ENCODE peak calls at places on chromosomes 3 and 15, in nine cellular contexts. One of them, this sample, is unnamed.

GRCh38 chr15:25643120-25643519 is 204.3 kb upstream of the UBE3A start:
- DNase-seq in COR-L47: no peak
- DNase-seq in Daoy: no peak
- DNase-seq in activated T-cell treated with anti-CD3 and anti-CD28 coated beads, Interleukin-2, amount 50 U/mL, for 48 hours: no peak
- DNase-seq in H9: peak; percentile 70
- DNase-seq in GM12891: no peak
- DNase-seq in retina: no peak
- DNase-seq in hepatic stellate cell: no peak
- DNase-seq in CD4-positive, alpha-beta T cell: no peak
- DNase-seq in this sample: no peak

GRCh38 chr3:73520931-73521461 is 103.7 kb downstream of the PDZRN3 start:
- DNase-seq in CD4-positive, alpha-beta T cell: no peak
- DNase-seq in retina: peak; percentile 50
- DNase-seq in activated T-cell treated with anti-CD3 and anti-CD28 coated beads, Interleukin-2, amount 50 U/mL, for 48 hours: no peak
- DNase-seq in Daoy: no peak
- DNase-seq in hepatic stellate cell: no peak
- DNase-seq in H9: no peak
- DNase-seq in COR-L47: no peak
- DNase-seq in GM12891: no peak
- DNase-seq in this sample: no peak

GRCh38 chr3:141150431-141150830 is 81.2 kb upstream of the PXYLP1 start:
- DNase-seq in activated T-cell treated with anti-CD3 and anti-CD28 coated beads, Interleukin-2, amount 50 U/mL, for 48 hours: no peak
- DNase-seq in Daoy: no peak
- DNase-seq in CD4-positive, alpha-beta T cell: no peak
- DNase-seq in H9: no peak
- DNase-seq in retina: no peak
- DNase-seq in hepatic stellate cell: no peak
- DNase-seq in COR-L47: no peak
- DNase-seq in GM12891: no peak
- DNase-seq in this sample: no peak

GRCh38 chr3:33919312-33919711 is 120.9 kb downstream of the PDCD6IP start:
- DNase-seq in Daoy: no peak
- DNase-seq in H9: no peak
- DNase-seq in CD4-positive, alpha-beta T cell: no peak
- DNase-seq in retina: no peak
- DNase-seq in activated T-cell treated with anti-CD3 and anti-CD28 coated beads, Interleukin-2, amount 50 U/mL, for 48 hours: no peak
- DNase-seq in hepatic stellate cell: no peak
- DNase-seq in GM12891: no peak
- DNase-seq in COR-L47: no peak
- DNase-seq in this sample: no peak

GRCh38 chr3:188819939-188820338 is 351.8 kb upstream of the TPRG1 start:
- DNase-seq in H9: no peak
- DNase-seq in GM12891: no peak
- DNase-seq in hepatic stellate cell: no peak
- DNase-seq in CD4-positive, alpha-beta T cell: no peak
- DNase-seq in COR-L47: no peak
- DNase-seq in activated T-cell treated with anti-CD3 and anti-CD28 coated beads, Interleukin-2, amount 50 U/mL, for 48 hours: no peak
- DNase-seq in Daoy: no peak
- DNase-seq in retina: no peak
- DNase-seq in this sample: no peak

GRCh38 chr15:46768287-46768686 is 949.0 kb upstream of the SEMA6D start:
- DNase-seq in hepatic stellate cell: no peak
- DNase-seq in retina: no peak
- DNase-seq in GM12891: no peak
- DNase-seq in CD4-positive, alpha-beta T cell: no peak
- DNase-seq in H9: peak; percentile 33
- DNase-seq in Daoy: no peak
- DNase-seq in activated T-cell treated with anti-CD3 and anti-CD28 coated beads, Interleukin-2, amount 50 U/mL, for 48 hours: no peak
- DNase-seq in COR-L47: no peak
- DNase-seq in this sample: peak; percentile 4

GRCh38 chr3:194218646-194219453 is 82.9 kb downstream of the HES1 start:
- DNase-seq in activated T-cell treated with anti-CD3 and anti-CD28 coated beads, Interleukin-2, amount 50 U/mL, for 48 hours: no peak
- DNase-seq in Daoy: no peak
- DNase-seq in retina: no peak
- DNase-seq in GM12891: no peak
- DNase-seq in H9: no peak
- DNase-seq in CD4-positive, alpha-beta T cell: no peak
- DNase-seq in hepatic stellate cell: no peak
- DNase-seq in COR-L47: no peak
- DNase-seq in this sample: no peak

GRCh38 chr15:89999676-90000174 is 1.4 kb upstream of the ZNF710 start:
- DNase-seq in retina: peak; percentile 80
- DNase-seq in activated T-cell treated with anti-CD3 and anti-CD28 coated beads, Interleukin-2, amount 50 U/mL, for 48 hours: no peak
- DNase-seq in COR-L47: no peak
- DNase-seq in hepatic stellate cell: peak; percentile 32
- DNase-seq in CD4-positive, alpha-beta T cell: no peak
- DNase-seq in H9: peak; percentile 75
- DNase-seq in Daoy: peak; percentile 25
- DNase-seq in GM12891: no peak
- DNase-seq in this sample: no peak

GRCh38 chr3:9311265-9311664 is 51.6 kb upstream of the THUMPD3 start:
- DNase-seq in Daoy: no peak
- DNase-seq in H9: no peak
- DNase-seq in CD4-positive, alpha-beta T cell: no peak
- DNase-seq in hepatic stellate cell: no peak
- DNase-seq in activated T-cell treated with anti-CD3 and anti-CD28 coated beads, Interleukin-2, amount 50 U/mL, for 48 hours: no peak
- DNase-seq in retina: no peak
- DNase-seq in GM12891: no peak
- DNase-seq in COR-L47: no peak
- DNase-seq in this sample: no peak

GRCh38 chr3:49803464-49804140 is 541 bp downstream of the INKA1 start:
- DNase-seq in COR-L47: no peak
- DNase-seq in H9: peak; percentile 74
- DNase-seq in Daoy: peak; percentile 14
- DNase-seq in retina: peak; percentile 56
- DNase-seq in GM12891: no peak
- DNase-seq in CD4-positive, alpha-beta T cell: peak; percentile 22
- DNase-seq in hepatic stellate cell: peak; percentile 67
- DNase-seq in activated T-cell treated with anti-CD3 and anti-CD28 coated beads, Interleukin-2, amount 50 U/mL, for 48 hours: peak; percentile 66
- DNase-seq in this sample: peak; percentile 73

GRCh38 chr3:86921981-86922680 is 68.8 kb downstream of the VGLL3 start:
- DNase-seq in activated T-cell treated with anti-CD3 and anti-CD28 coated beads, Interleukin-2, amount 50 U/mL, for 48 hours: no peak
- DNase-seq in COR-L47: no peak
- DNase-seq in GM12891: no peak
- DNase-seq in hepatic stellate cell: no peak
- DNase-seq in H9: no peak
- DNase-seq in CD4-positive, alpha-beta T cell: no peak
- DNase-seq in Daoy: no peak
- DNase-seq in retina: no peak
- DNase-seq in this sample: no peak

GRCh38 chr3:1752205-1752604 is 346.5 kb upstream of the CNTN4 start:
- DNase-seq in COR-L47: no peak
- DNase-seq in retina: no peak
- DNase-seq in H9: no peak
- DNase-seq in hepatic stellate cell: no peak
- DNase-seq in GM12891: no peak
- DNase-seq in Daoy: no peak
- DNase-seq in CD4-positive, alpha-beta T cell: no peak
- DNase-seq in activated T-cell treated with anti-CD3 and anti-CD28 coated beads, Interleukin-2, amount 50 U/mL, for 48 hours: no peak
- DNase-seq in this sample: peak; percentile 65

GRCh38 chr3:137792633-137793271 is 28.6 kb downstream of the SOX14 start:
- DNase-seq in hepatic stellate cell: no peak
- DNase-seq in Daoy: peak; percentile 50
- DNase-seq in H9: peak; percentile 68
- DNase-seq in retina: peak; percentile 21
- DNase-seq in CD4-positive, alpha-beta T cell: no peak
- DNase-seq in GM12891: peak; percentile 10
- DNase-seq in COR-L47: peak; percentile 27
- DNase-seq in activated T-cell treated with anti-CD3 and anti-CD28 coated beads, Interleukin-2, amount 50 U/mL, for 48 hours: peak; percentile 19
- DNase-seq in this sample: peak; percentile 35

GRCh38 chr3:191068946-191069813 is 129.9 kb upstream of the OSTN start:
- DNase-seq in H9: no peak
- DNase-seq in GM12891: no peak
- DNase-seq in activated T-cell treated with anti-CD3 and anti-CD28 coated beads, Interleukin-2, amount 50 U/mL, for 48 hours: no peak
- DNase-seq in CD4-positive, alpha-beta T cell: no peak
- DNase-seq in hepatic stellate cell: no peak
- DNase-seq in retina: no peak
- DNase-seq in COR-L47: no peak
- DNase-seq in Daoy: no peak
- DNase-seq in this sample: no peak

GRCh38 chr3:187925326-187925725 is 180.1 kb upstream of the BCL6 start:
- DNase-seq in Daoy: no peak
- DNase-seq in COR-L47: no peak
- DNase-seq in hepatic stellate cell: no peak
- DNase-seq in CD4-positive, alpha-beta T cell: no peak
- DNase-seq in H9: no peak
- DNase-seq in activated T-cell treated with anti-CD3 and anti-CD28 coated beads, Interleukin-2, amount 50 U/mL, for 48 hours: no peak
- DNase-seq in retina: no peak
- DNase-seq in GM12891: no peak
- DNase-seq in this sample: no peak

GRCh38 chr15:28994142-28994829 is 108.5 kb downstream of the APBA2 start:
- DNase-seq in hepatic stellate cell: no peak
- DNase-seq in Daoy: no peak
- DNase-seq in COR-L47: no peak
- DNase-seq in H9: no peak
- DNase-seq in retina: no peak
- DNase-seq in CD4-positive, alpha-beta T cell: no peak
- DNase-seq in GM12891: no peak
- DNase-seq in activated T-cell treated with anti-CD3 and anti-CD28 coated beads, Interleukin-2, amount 50 U/mL, for 48 hours: peak; percentile 74
- DNase-seq in this sample: no peak

GRCh38 chr3:196080517-196080841 is 1.4 kb downstream of the TFRC start:
- DNase-seq in GM12891: no peak
- DNase-seq in retina: peak; percentile 13
- DNase-seq in Daoy: no peak
- DNase-seq in hepatic stellate cell: no peak
- DNase-seq in activated T-cell treated with anti-CD3 and anti-CD28 coated beads, Interleukin-2, amount 50 U/mL, for 48 hours: no peak
- DNase-seq in CD4-positive, alpha-beta T cell: no peak
- DNase-seq in H9: no peak
- DNase-seq in COR-L47: no peak
- DNase-seq in this sample: peak; percentile 44

GRCh38 chr3:136630911-136631310 is 121.3 kb downstream of the STAG1 start:
- DNase-seq in CD4-positive, alpha-beta T cell: no peak
- DNase-seq in retina: no peak
- DNase-seq in H9: no peak
- DNase-seq in Daoy: no peak
- DNase-seq in activated T-cell treated with anti-CD3 and anti-CD28 coated beads, Interleukin-2, amount 50 U/mL, for 48 hours: no peak
- DNase-seq in hepatic stellate cell: no peak
- DNase-seq in GM12891: no peak
- DNase-seq in COR-L47: no peak
- DNase-seq in this sample: no peak

GRCh38 chr3:37174532-37175126 is at the start of gene LRRFIP2:
- DNase-seq in COR-L47: no peak
- DNase-seq in hepatic stellate cell: peak; percentile 42
- DNase-seq in Daoy: peak; percentile 48
- DNase-seq in activated T-cell treated with anti-CD3 and anti-CD28 coated beads, Interleukin-2, amount 50 U/mL, for 48 hours: no peak
- DNase-seq in GM12891: no peak
- DNase-seq in CD4-positive, alpha-beta T cell: no peak
- DNase-seq in retina: no peak
- DNase-seq in H9: no peak
- DNase-seq in this sample: peak; percentile 73

GRCh38 chr3:123357275-123357674 is 91.6 kb downstream of the ADCY5 start:
- DNase-seq in COR-L47: no peak
- DNase-seq in H9: no peak
- DNase-seq in activated T-cell treated with anti-CD3 and anti-CD28 coated beads, Interleukin-2, amount 50 U/mL, for 48 hours: no peak
- DNase-seq in CD4-positive, alpha-beta T cell: no peak
- DNase-seq in GM12891: no peak
- DNase-seq in Daoy: no peak
- DNase-seq in retina: no peak
- DNase-seq in hepatic stellate cell: no peak
- DNase-seq in this sample: no peak

GRCh38 chr3:11212301-11212613 is 58.0 kb downstream of the HRH1 start:
- DNase-seq in COR-L47: no peak
- DNase-seq in hepatic stellate cell: peak; percentile 82
- DNase-seq in activated T-cell treated with anti-CD3 and anti-CD28 coated beads, Interleukin-2, amount 50 U/mL, for 48 hours: no peak
- DNase-seq in Daoy: peak; percentile 66
- DNase-seq in CD4-positive, alpha-beta T cell: no peak
- DNase-seq in retina: no peak
- DNase-seq in GM12891: no peak
- DNase-seq in H9: no peak
- DNase-seq in this sample: no peak

GRCh38 chr15:76235186-76235826 is 76.0 kb downstream of the ETFA start:
- DNase-seq in activated T-cell treated with anti-CD3 and anti-CD28 coated beads, Interleukin-2, amount 50 U/mL, for 48 hours: no peak
- DNase-seq in COR-L47: peak; percentile 44
- DNase-seq in retina: peak; percentile 32
- DNase-seq in GM12891: no peak
- DNase-seq in hepatic stellate cell: peak; percentile 32
- DNase-seq in Daoy: no peak
- DNase-seq in CD4-positive, alpha-beta T cell: no peak
- DNase-seq in H9: no peak
- DNase-seq in this sample: peak; percentile 67

GRCh38 chr15:70261083-70261482 is 163.4 kb upstream of the TLE3 start:
- DNase-seq in hepatic stellate cell: no peak
- DNase-seq in COR-L47: no peak
- DNase-seq in GM12891: no peak
- DNase-seq in CD4-positive, alpha-beta T cell: no peak
- DNase-seq in H9: no peak
- DNase-seq in activated T-cell treated with anti-CD3 and anti-CD28 coated beads, Interleukin-2, amount 50 U/mL, for 48 hours: no peak
- DNase-seq in Daoy: no peak
- DNase-seq in retina: no peak
- DNase-seq in this sample: no peak

GRCh38 chr3:58352624-58353023 is 19.9 kb downstream of the PXK start:
- DNase-seq in Daoy: no peak
- DNase-seq in CD4-positive, alpha-beta T cell: no peak
- DNase-seq in activated T-cell treated with anti-CD3 and anti-CD28 coated beads, Interleukin-2, amount 50 U/mL, for 48 hours: no peak
- DNase-seq in retina: no peak
- DNase-seq in H9: no peak
- DNase-seq in COR-L47: no peak
- DNase-seq in GM12891: no peak
- DNase-seq in hepatic stellate cell: no peak
- DNase-seq in this sample: no peak

GRCh38 chr15:64883997-64884511 is 27.6 kb upstream of the ANKDD1A start:
- DNase-seq in activated T-cell treated with anti-CD3 and anti-CD28 coated beads, Interleukin-2, amount 50 U/mL, for 48 hours: peak; percentile 87
- DNase-seq in CD4-positive, alpha-beta T cell: peak; percentile 54
- DNase-seq in retina: peak; percentile 66
- DNase-seq in H9: peak; percentile 50
- DNase-seq in Daoy: peak; percentile 96
- DNase-seq in COR-L47: peak; percentile 58
- DNase-seq in hepatic stellate cell: peak; percentile 89
- DNase-seq in GM12891: no peak
- DNase-seq in this sample: no peak

GRCh38 chr15:50542051-50542450 is 4.4 kb downstream of the USP50 start:
- DNase-seq in activated T-cell treated with anti-CD3 and anti-CD28 coated beads, Interleukin-2, amount 50 U/mL, for 48 hours: no peak
- DNase-seq in H9: no peak
- DNase-seq in retina: no peak
- DNase-seq in hepatic stellate cell: no peak
- DNase-seq in GM12891: no peak
- DNase-seq in Daoy: no peak
- DNase-seq in COR-L47: no peak
- DNase-seq in CD4-positive, alpha-beta T cell: no peak
- DNase-seq in this sample: no peak

GRCh38 chr3:45873638-45874037 is 12.7 kb upstream of the CCR9 start:
- DNase-seq in GM12891: no peak
- DNase-seq in hepatic stellate cell: no peak
- DNase-seq in activated T-cell treated with anti-CD3 and anti-CD28 coated beads, Interleukin-2, amount 50 U/mL, for 48 hours: no peak
- DNase-seq in H9: no peak
- DNase-seq in retina: no peak
- DNase-seq in CD4-positive, alpha-beta T cell: no peak
- DNase-seq in Daoy: no peak
- DNase-seq in COR-L47: no peak
- DNase-seq in this sample: no peak

GRCh38 chr3:123089611-123090301 is 22.9 kb downstream of the PDIA5 start:
- DNase-seq in GM12891: no peak
- DNase-seq in activated T-cell treated with anti-CD3 and anti-CD28 coated beads, Interleukin-2, amount 50 U/mL, for 48 hours: no peak
- DNase-seq in H9: no peak
- DNase-seq in hepatic stellate cell: no peak
- DNase-seq in COR-L47: no peak
- DNase-seq in CD4-positive, alpha-beta T cell: no peak
- DNase-seq in Daoy: no peak
- DNase-seq in retina: no peak
- DNase-seq in this sample: no peak

GRCh38 chr3:38122712-38123290 is 14.1 kb downstream of the ACAA1 start:
- DNase-seq in H9: no peak
- DNase-seq in hepatic stellate cell: no peak
- DNase-seq in GM12891: no peak
- DNase-seq in COR-L47: no peak
- DNase-seq in retina: no peak
- DNase-seq in Daoy: no peak
- DNase-seq in CD4-positive, alpha-beta T cell: no peak
- DNase-seq in activated T-cell treated with anti-CD3 and anti-CD28 coated beads, Interleukin-2, amount 50 U/mL, for 48 hours: no peak
- DNase-seq in this sample: no peak

This sample was measured in OCI-M1.